ENCODE peak calls at places on chromosomes 2 and 18, in seven cellular contexts. P is EL; C is effector memory CD8-positive, alpha-beta T cell; N is NCI-H1436; D is activated CD4-positive, alpha-beta T cell treated with anti-CD3 and anti-CD28 coated beads, Interleukin-2, amount 10 ng/mL, durations not matched to agents 7 days and 5 days; O is stimulated activated CD8-positive, alpha-beta memory T cell treated with anti-CD3 and anti-CD28 coated beads, Interleukin-4, amount 100 ng/mL, for 4 hours; M is AG09309. R is an unnamed sample.

GRCh38 chr18:77899972-77900754 is 650.5 kb downstream of the GALR1 start:
- DNase-seq in N (peak; percentile 40), D (peak; percentile 64), P (no peak), C (peak; percentile 41), M (no peak), O (peak; percentile 6), R (peak; percentile 69)

GRCh38 chr2:119711352-119711751 is 32.4 kb downstream of the TMEM177 start:
- DNase-seq in P (no peak), O (no peak), N (no peak), M (no peak), D (no peak), C (no peak), R (no peak)

GRCh38 chr18:11324956-11325873 is 175.8 kb upstream of the PIEZO2 start:
- DNase-seq in M (peak; percentile 79), P (peak; percentile 95), N (no peak), O (no peak), D (no peak), C (no peak), R (peak; percentile 73)

GRCh38 chr2:160308915-160309314 is 108.8 kb upstream of the ITGB6 start:
- DNase-seq in P (peak; percentile 93), O (no peak), N (no peak), M (no peak), D (no peak), C (no peak), R (peak; percentile 86)

GRCh38 chr2:202488671-202489070 is 112.5 kb downstream of the BMPR2 start:
- DNase-seq in N (no peak), C (no peak), O (no peak), M (no peak), P (no peak), D (no peak), R (no peak)

GRCh38 chr2:229679393-229680125 is 34.8 kb downstream of the DNER start:
- DNase-seq in C (no peak), O (no peak), P (peak; percentile 6), D (no peak), N (no peak), M (no peak), R (peak; percentile 66)

GRCh38 chr2:135030826-135031225 is 16.4 kb downstream of the MAP3K19 start:
- DNase-seq in C (no peak), O (no peak), M (no peak), D (peak; percentile 9), P (peak; percentile 20), N (no peak), R (peak; percentile 12)

GRCh38 chr18:76960528-76961035 is 138.2 kb downstream of the ZNF236 start:
- DNase-seq in M (no peak), D (no peak), O (no peak), C (no peak), P (no peak), N (no peak), R (no peak)

GRCh38 chr2:127508621-127509034 is 17.7 kb downstream of the IWS1 start:
- DNase-seq in D (no peak), N (peak; percentile 64), P (peak; percentile 99), M (peak; percentile 99), C (no peak), O (no peak), R (peak; percentile 96)

GRCh38 chr2:114065731-114066130 is 175.8 kb downstream of the ACTR3 start:
- DNase-seq in N (no peak), M (no peak), O (no peak), D (no peak), P (no peak), C (no peak), R (no peak)

GRCh38 chr2:69010437-69011194 is 2.4 kb upstream of the ANTXR1 start:
- DNase-seq in N (no peak), O (no peak), M (no peak), P (peak; percentile 69), D (no peak), C (no peak), R (no peak)

GRCh38 chr2:15334650-15335326 is 226.3 kb downstream of the NBAS start:
- DNase-seq in C (no peak), N (peak; percentile 61), M (peak; percentile 62), P (peak; percentile 51), D (no peak), O (no peak), R (peak; percentile 28)

GRCh38 chr18:51235011-51235789 is 37.7 kb upstream of the MEX3C start:
- DNase-seq in C (no peak), M (no peak), D (no peak), P (peak; percentile 34), O (peak; percentile 8), N (no peak), R (peak; percentile 49)